ENCODE peak calls at places on chromosomes 7 and 10, in ten cellular contexts. D is bronchial epithelial cell, U is ovary, P is PC-9, R is astrocyte of the cerebellum, N is astrocyte, X is upper lobe of right lung, E is neural progenitor cell, O is ascending aorta, F is WERI-Rb-1. W is an unnamed sample.

GRCh38 chr7:141993354-141993753 is 2.3 kb upstream of the MGAM start:
- DNase-seq in O (no peak), D (no peak), R (no peak), F (no peak), U (no peak), N (no peak), E (no peak), X (no peak), P (no peak), W (no peak)

GRCh38 chr7:129947701-129948100 is 5.1 kb downstream of the UBE2H start:
- DNase-seq in O (peak), D (no peak), N (peak), U (no peak), R (no peak), F (no peak), E (no peak), P (no peak), X (peak), W (peak)

GRCh38 chr7:100673942-100674431 is 447 bp downstream of the GNB2 start:
- DNase-seq in F (no peak), R (no peak), X (peak), O (no peak), E (no peak), N (peak), D (no peak), U (peak), P (no peak), W (peak)

GRCh38 chr7:75842836-75843446 is 29.3 kb upstream of the CCL24 start:
- DNase-seq in N (peak), O (no peak), P (peak), D (peak), X (no peak), E (no peak), R (peak), F (no peak), U (peak), W (peak)

GRCh38 chr7:117458977-117459583 is 20.7 kb upstream of the CFTR start:
- DNase-seq in U (no peak), E (peak), O (no peak), R (peak), F (no peak), D (peak), N (peak), P (no peak), X (no peak), W (peak)

GRCh38 chr10:45008524-45009161 is 7.9 kb downstream of the ZNF22 start:
- DNase-seq in U (no peak), X (no peak), R (peak), P (peak), E (peak), N (peak), D (peak), F (peak), O (no peak), W (peak)

GRCh38 chr10:43396061-43396927 is 12.7 kb downstream of the HNRNPF start:
- DNase-seq in D (peak), X (peak), N (peak), P (peak), O (no peak), F (peak), E (peak), R (no peak), U (peak), W (peak)

GRCh38 chr10:5091196-5091595 is 3.0 kb upstream of the AKR1C3 start:
- DNase-seq in F (no peak), U (no peak), X (no peak), O (no peak), R (no peak), N (no peak), P (no peak), D (peak), E (no peak), W (no peak)

GRCh38 chr7:134806197-134806596 is 26.8 kb downstream of the CALD1 start:
- DNase-seq in O (no peak), X (no peak), P (no peak), D (no peak), R (no peak), N (no peak), U (no peak), E (no peak), F (no peak), W (no peak)

GRCh38 chr7:20305726-20306125 is 25.0 kb upstream of the ITGB8 start:
- DNase-seq in O (no peak), F (no peak), N (no peak), X (no peak), P (no peak), U (no peak), R (no peak), E (no peak), D (no peak), W (no peak)

GRCh38 chr10:69730251-69731156 is 71.2 kb upstream of the COL13A1 start:
- DNase-seq in R (no peak), P (no peak), O (no peak), U (peak), X (peak), F (no peak), N (no peak), D (peak), E (no peak), W (peak)

GRCh38 chr7:26858229-26858568 is 6.2 kb downstream of the SKAP2 start:
- DNase-seq in U (no peak), O (no peak), E (no peak), P (no peak), X (no peak), N (no peak), D (no peak), R (no peak), F (no peak), W (no peak)

GRCh38 chr7:129343099-129343700 is 91.0 kb upstream of the STRIP2 start:
- DNase-seq in F (no peak), R (peak), D (peak), U (no peak), N (peak), X (no peak), P (peak), E (peak), O (no peak), W (peak)

GRCh38 chr7:134422646-134423045 is 36.3 kb downstream of the AKR1B1 start:
- DNase-seq in D (no peak), O (no peak), E (no peak), P (no peak), X (no peak), U (no peak), N (no peak), R (no peak), F (no peak), W (no peak)

GRCh38 chr7:7920481-7920880 is 48.1 kb upstream of the GLCCI1 start:
- DNase-seq in D (no peak), N (no peak), U (no peak), E (peak), X (no peak), O (no peak), P (no peak), R (no peak), F (no peak), W (no peak)

GRCh38 chr7:138886501-138886917 is 88.5 kb upstream of the ATP6V0A4 start:
- DNase-seq in R (peak), E (peak), X (no peak), F (peak), U (no peak), D (peak), O (no peak), N (peak), P (peak), W (peak)

GRCh38 chr10:71565284-71566000 is 154.1 kb downstream of the C10orf105 start:
- DNase-seq in F (no peak), O (no peak), D (no peak), N (no peak), X (no peak), E (no peak), P (no peak), R (no peak), U (no peak), W (no peak)

GRCh38 chr10:50470798-50471582 is 152.8 kb downstream of the SGMS1 start:
- DNase-seq in U (no peak), O (no peak), P (peak), N (peak), R (peak), F (no peak), E (no peak), X (no peak), D (peak), W (peak)

GRCh38 chr7:129493555-129493954 is 8.8 kb upstream of the SMKR1 start:
- DNase-seq in E (no peak), D (peak), U (no peak), N (no peak), F (no peak), P (no peak), R (no peak), O (no peak), X (no peak), W (peak)

GRCh38 chr10:71246591-71247143 is 34.3 kb downstream of the UNC5B start:
- DNase-seq in U (no peak), X (no peak), E (no peak), P (peak), R (no peak), F (no peak), N (no peak), O (no peak), D (peak), W (no peak)

GRCh38 chr7:36084485-36085091 is 68.5 kb upstream of the EEPD1 start:
- DNase-seq in D (peak), N (peak), X (no peak), R (peak), F (peak), E (peak), O (no peak), P (peak), U (peak), W (peak)

GRCh38 chr10:11894381-11895107 is 71.4 kb downstream of the PROSER2 start:
- DNase-seq in N (no peak), U (no peak), R (no peak), X (peak), O (no peak), D (no peak), E (no peak), F (no peak), P (no peak), W (no peak)

GRCh38 chr7:151010307-151011096 is 13.8 kb downstream of the ATG9B start:
- DNase-seq in D (no peak), F (peak), X (no peak), O (no peak), U (no peak), E (peak), R (no peak), P (no peak), N (no peak), W (peak)

GRCh38 chr7:50362712-50363282 is 58.3 kb downstream of the IKZF1 start:
- DNase-seq in U (no peak), F (no peak), P (no peak), D (no peak), X (no peak), R (no peak), O (no peak), N (no peak), E (no peak), W (no peak)

GRCh38 chr7:84693483-84693882 is 493.4 kb downstream of the SEMA3D start:
- DNase-seq in P (no peak), D (no peak), N (peak), X (no peak), U (no peak), E (no peak), O (no peak), F (no peak), R (peak), W (peak)

GRCh38 chr10:15879058-15879457 is 18.8 kb upstream of the MINDY3 start:
- DNase-seq in E (peak), O (no peak), U (no peak), D (peak), N (no peak), F (no peak), P (no peak), R (peak), X (no peak), W (peak)

GRCh38 chr10:52621635-52622079 is 150.9 kb downstream of the MBL2 start:
- DNase-seq in U (no peak), F (no peak), X (no peak), E (no peak), D (no peak), R (no peak), O (no peak), P (no peak), N (no peak), W (peak)

GRCh38 chr7:33733865-33734650 is 171.3 kb upstream of the BMPER start:
- DNase-seq in E (no peak), N (no peak), D (peak), U (no peak), O (no peak), F (no peak), P (no peak), R (no peak), X (no peak), W (no peak)

GRCh38 chr7:103698064-103698463 is 252.1 kb upstream of the SLC26A5 start:
- DNase-seq in F (no peak), E (no peak), R (no peak), O (no peak), D (no peak), X (no peak), N (no peak), U (no peak), P (no peak), W (no peak)

GRCh38 chr7:111827863-111828504 is 265.7 kb upstream of the IMMP2L start:
- DNase-seq in N (peak), X (no peak), D (peak), O (no peak), P (peak), E (no peak), U (no peak), R (peak), F (no peak), W (peak)

GRCh38 chr10:102597131-102597891 is 47.0 kb upstream of the TRIM8 start:
- DNase-seq in P (no peak), X (no peak), D (no peak), N (no peak), R (no peak), E (no peak), O (no peak), U (no peak), F (no peak), W (no peak)

GRCh38 chr7:132836746-132837145 is 245.1 kb downstream of the CHCHD3 start:
- DNase-seq in E (no peak), F (no peak), U (no peak), D (peak), O (no peak), R (no peak), N (peak), X (no peak), P (no peak), W (peak)

GRCh38 chr7:128389085-128389814 is 20.5 kb downstream of the IMPDH1 start:
- DNase-seq in U (no peak), O (no peak), F (peak), E (peak), N (no peak), D (no peak), X (no peak), R (no peak), P (no peak), W (no peak)

GRCh38 chr7:151384776-151385625 is 24.8 kb downstream of the WDR86 start:
- DNase-seq in P (no peak), N (no peak), U (no peak), F (peak), E (no peak), O (no peak), D (no peak), R (no peak), X (peak), W (no peak)

GRCh38 chr10:101393378-101393777 is 39.4 kb downstream of the BTRC start:
- DNase-seq in X (no peak), D (no peak), N (no peak), R (no peak), F (no peak), E (no peak), O (no peak), P (no peak), U (no peak), W (no peak)

GRCh38 chr10:101385866-101386658 is 32.1 kb downstream of the BTRC start:
- DNase-seq in F (peak), P (no peak), E (no peak), X (no peak), D (no peak), U (no peak), N (no peak), R (no peak), O (no peak), W (no peak)

GRCh38 chr10:101386659-101387259 is 32.8 kb downstream of the BTRC start:
- DNase-seq in D (no peak), O (no peak), N (no peak), E (no peak), F (no peak), X (no peak), R (no peak), U (no peak), P (no peak), W (no peak)

GRCh38 chr10:101388671-101389276 is 34.8 kb downstream of the BTRC start:
- DNase-seq in N (no peak), E (no peak), U (no peak), D (no peak), R (no peak), O (no peak), X (no peak), P (no peak), F (no peak), W (no peak)

GRCh38 chr10:101389986-101390531 is 36.1 kb downstream of the BTRC start:
- DNase-seq in F (no peak), E (no peak), U (no peak), X (no peak), D (no peak), N (no peak), R (no peak), P (no peak), O (no peak), W (no peak)
- TF ChIP-seq CTCF in F (no peak), E (no peak), U (no peak), X (no peak), D (no peak), N (no peak), R (no peak), P (no peak), O (no peak), W (no peak)

GRCh38 chr10:24240001-24240751 is 31.2 kb downstream of the KIAA1217 start:
- DNase-seq in R (no peak), U (no peak), F (no peak), X (no peak), N (no peak), P (no peak), O (no peak), E (peak), D (peak), W (peak)
- H3K4me3 ChIP-seq in R (no peak), U (no peak), F (no peak), X (peak), N (no peak), P (peak), O (no peak), E (no peak), D (peak), W (no peak)

DNA sequence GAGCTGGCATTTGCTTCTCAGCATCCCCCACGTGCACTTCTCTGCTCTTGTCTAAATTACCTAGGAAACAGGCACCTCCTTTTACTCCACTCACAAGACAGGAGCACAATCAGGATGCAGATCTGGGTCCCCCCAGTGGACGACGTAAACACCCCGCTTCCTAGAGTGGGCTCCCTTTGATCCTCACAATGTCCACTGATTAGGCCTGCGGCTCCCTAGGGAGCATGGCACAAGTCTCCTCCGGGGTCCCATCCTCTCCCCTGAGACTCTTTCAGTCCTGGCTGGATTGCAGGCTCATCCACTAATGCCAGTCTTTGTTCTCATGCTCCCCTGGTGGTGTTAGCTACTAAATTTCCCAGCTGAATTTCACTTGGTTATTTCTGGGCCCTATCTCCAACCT is 98.3 kb downstream of the GLI3 start:
- DNase-seq in F (no peak), D (no peak), N (no peak), O (no peak), E (peak), X (no peak), U (no peak), P (no peak), R (no peak), W (no peak)
- TF ChIP-seq CTCF in F (no peak), D (no peak), N (no peak), O (no peak), E (peak), X (no peak), U (no peak), P (no peak), R (peak), W (no peak)

GRCh38 chr10:101123815-101124617 is 7.1 kb upstream of the TLX1 start:
- DNase-seq in E (no peak), O (no peak), F (no peak), P (no peak), X (peak), D (no peak), N (no peak), R (no peak), U (no peak), W (no peak)

GRCh38 chr10:101122270-101123084 is 8.6 kb upstream of the TLX1 start:
- DNase-seq in X (no peak), O (no peak), E (no peak), N (no peak), F (no peak), P (no peak), U (no peak), D (no peak), R (no peak), W (no peak)

GRCh38 chr10:101124933-101125332 is 6.2 kb upstream of the TLX1 start:
- DNase-seq in E (no peak), U (no peak), X (peak), O (no peak), P (no peak), R (no peak), F (no peak), N (no peak), D (no peak), W (no peak)

GRCh38 chr10:101121661-101122045 is 9.4 kb upstream of the TLX1 start:
- DNase-seq in R (no peak), P (no peak), U (no peak), X (no peak), E (no peak), O (no peak), D (no peak), N (no peak), F (no peak), W (no peak)

GRCh38 chr10:101123085-101123814 is 7.8 kb upstream of the TLX1 start:
- DNase-seq in E (peak), F (peak), U (no peak), P (peak), R (no peak), N (no peak), O (no peak), X (no peak), D (no peak), W (no peak)
- H3K4me3 ChIP-seq in E (peak), F (peak), U (no peak), P (no peak), R (no peak), N (no peak), O (no peak), X (peak), D (no peak), W (no peak)

GRCh38 chr10:74460812-74461211 is 309.8 kb downstream of the ADK start:
- DNase-seq in P (no peak), D (no peak), U (no peak), R (no peak), F (no peak), X (no peak), O (no peak), N (peak), E (no peak), W (peak)
- TF ChIP-seq CTCF in P (no peak), D (no peak), U (no peak), R (no peak), F (no peak), X (no peak), O (no peak), N (no peak), E (no peak), W (no peak)

DNA sequence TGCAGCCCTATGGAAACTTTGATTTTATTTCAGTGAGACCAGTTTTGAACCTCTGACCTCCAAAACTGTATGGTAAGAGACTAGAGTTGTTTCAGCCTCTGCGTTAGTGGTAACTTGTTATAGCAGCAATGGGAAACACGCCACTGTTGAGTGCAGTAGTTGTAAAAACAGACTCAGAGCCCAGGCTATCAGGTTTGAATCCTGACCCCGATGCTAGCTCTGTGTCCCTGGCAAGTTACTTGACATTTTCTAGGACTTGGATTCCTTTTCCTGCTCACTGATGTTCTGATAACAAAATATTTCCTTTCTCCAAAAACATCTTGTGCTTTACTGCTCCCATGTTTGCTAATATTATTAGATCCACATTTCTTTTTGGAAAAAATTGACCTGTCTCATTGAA is 131.0 kb downstream of the PLXDC2 start:
- DNase-seq in D (no peak), R (no peak), F (no peak), P (no peak), E (no peak), U (no peak), N (no peak), X (no peak), O (no peak), W (no peak)
- H3K4me3 ChIP-seq in D (no peak), R (no peak), F (no peak), P (no peak), E (no peak), U (no peak), N (no peak), X (no peak), O (no peak), W (no peak)

GRCh38 chr7:78221961-78222751 is 423.6 kb downstream of the PHTF2 start:
- DNase-seq in O (no peak), X (no peak), U (no peak), P (no peak), R (no peak), N (peak), E (no peak), F (no peak), D (no peak), W (peak)
- TF ChIP-seq CTCF in O (no peak), X (no peak), U (no peak), P (no peak), R (no peak), N (no peak), E (peak), F (no peak), D (no peak), W (peak)